ENCODE peak calls at places on chromosomes 4 and X, in four cellular contexts. U, D, E and L are unnamed samples.

GRCh38 chrX:12080265-12080664 is 58.0 kb upstream of the FRMPD4 start:
- DNase-seq in E (peak; percentile 24), U (no peak), D (peak; percentile 49), L (no peak)

GRCh38 chr4:48974979-48975640 is 11.0 kb upstream of the CWH43 start:
- DNase-seq in U (no peak), E (no peak), D (no peak), L (no peak)

GRCh38 chrX:70434914-70435586 is 9.6 kb upstream of the DLG3 start:
- DNase-seq in E (no peak), U (no peak), D (no peak), L (peak; percentile 74)

GRCh38 chr4:110586137-110586850 is 36.6 kb downstream of the PITX2 start:
- DNase-seq in U (no peak), D (peak; percentile 45), E (no peak), L (no peak)

GRCh38 chr4:157184300-157184699 is 36.2 kb upstream of the GRIA2 start:
- DNase-seq in U (no peak), D (no peak), E (no peak), L (no peak)

GRCh38 chr4:55608591-55608990 is 16.5 kb upstream of the PDCL2 start:
- DNase-seq in U (no peak), E (no peak), D (no peak), L (no peak)

GRCh38 chr4:111681751-111682150 is 463.5 kb upstream of the FAM241A start:
- DNase-seq in U (no peak), E (no peak), D (no peak), L (no peak)

GRCh38 chrX:152658302-152658701 is 20.6 kb downstream of the GABRQ start:
- DNase-seq in E (peak; percentile 15), D (no peak), U (no peak), L (no peak)

GRCh38 chr4:157172011-157172410 is 48.5 kb upstream of the GRIA2 start:
- DNase-seq in E (no peak), D (peak; percentile 1), U (no peak), L (no peak)

GRCh38 chr4:2177443-2178093 is 64.4 kb downstream of the HAUS3 start:
- DNase-seq in U (no peak), D (no peak), E (no peak), L (no peak)

GRCh38 chr4:1154126-1154522 is 18.3 kb downstream of the SPON2 start:
- DNase-seq in U (no peak), E (peak; percentile 85), D (no peak), L (no peak)

GRCh38 chr4:651884-652642 is 22.0 kb downstream of the ATP5ME start:
- DNase-seq in D (no peak), U (no peak), E (no peak), L (no peak)

GRCh38 chr4:107423677-107424405 is 296.2 kb downstream of the PAPSS1 start:
- DNase-seq in U (no peak), D (no peak), E (no peak), L (no peak)

GRCh38 chr4:37891221-37892159 is 606 bp downstream of the TBC1D1 start:
- DNase-seq in U (peak; percentile 46), E (peak; percentile 15), D (no peak), L (peak; percentile 71)

GRCh38 chr4:138875886-138876608 is 139.5 kb upstream of the NOCT start:
- DNase-seq in D (peak; percentile 67), U (no peak), E (no peak), L (no peak)

GRCh38 chr4:17142232-17142711 is 243.8 kb upstream of the LDB2 start:
- DNase-seq in E (no peak), D (no peak), U (no peak), L (no peak)

DNA sequence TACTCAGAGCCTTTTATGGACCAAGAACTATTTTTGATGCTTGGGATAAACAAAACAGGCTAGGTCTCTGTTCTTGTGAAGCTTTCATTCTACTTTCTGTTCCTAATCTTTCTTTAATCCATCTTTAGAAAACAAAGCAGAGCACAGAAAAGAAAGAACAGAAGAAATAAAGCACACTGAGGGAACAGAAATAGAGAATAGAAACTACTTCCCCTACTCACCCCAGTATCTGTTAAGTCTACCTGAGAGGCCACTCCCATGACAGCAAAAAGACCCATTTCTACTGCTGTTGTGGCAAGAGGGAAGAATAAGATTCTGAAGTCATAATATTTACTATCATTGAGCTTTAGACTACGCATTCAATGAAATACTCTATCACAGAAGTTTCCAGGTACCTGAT is 9.2 kb downstream of the RFC1 start:
- DNase-seq in D (no peak), U (no peak), E (no peak), L (no peak)
- H3K4me3 ChIP-seq in D (no peak overlapping the region), U (no peak overlapping the region), E (no peak overlapping the region), L (no peak overlapping the region)

GRCh38 chrX:85052636-85053343 is 49.1 kb downstream of the APOOL start:
- DNase-seq in E (no peak), U (no peak), D (peak; percentile 26), L (no peak)
- TF ChIP-seq CTCF in E (peak; percentile 41), U (no peak), D (peak; percentile 53), L (no peak)

GRCh38 chrX:150693782-150694574 is 782 bp downstream of the MTMR1 start:
- DNase-seq in D (peak; percentile 21), U (peak; percentile 80), E (no peak), L (peak; percentile 61)
- TF ChIP-seq POLR2A in D (no peak), U (no peak), E (no peak), L (no peak)

GRCh38 chrX:72079607-72080006 is 52.1 kb downstream of the RTL5 start:
- DNase-seq in E (no peak), D (no peak), U (no peak), L (no peak)
- H3K4me3 ChIP-seq in E (no peak overlapping the region), D (no peak overlapping the region), U (no peak overlapping the region), L (peak overlapping the region; percentile 28)

GRCh38 chrX:134525086-134525792 is 65.3 kb downstream of the HPRT1 start:
- DNase-seq in E (no peak), D (no peak), U (no peak), L (no peak)

GRCh38 chrX:134524181-134524580 is 64.2 kb downstream of the HPRT1 start:
- DNase-seq in E (no peak), U (no peak), D (no peak), L (no peak)

GRCh38 chrX:134526399-134526798 is 66.4 kb downstream of the HPRT1 start:
- DNase-seq in E (no peak), D (no peak), U (no peak), L (no peak)

GRCh38 chrX:134520860-134521390 is 61.0 kb downstream of the HPRT1 start:
- DNase-seq in D (peak; percentile 82), U (peak; percentile 23), E (peak; percentile 10), L (no peak)
- TF ChIP-seq CTCF in D (peak; percentile 69), U (peak; percentile 24), E (peak; percentile 72), L (peak; percentile 59)

GRCh38 chrX:103607385-103608304 is at the start of gene TCEAL3:
- DNase-seq in U (peak; percentile 51), D (no peak), E (no peak), L (no peak)
- TF ChIP-seq POLR2A in U (peak; percentile 37), D (peak; percentile 15), E (no peak), L (peak; percentile 26)

DNA sequence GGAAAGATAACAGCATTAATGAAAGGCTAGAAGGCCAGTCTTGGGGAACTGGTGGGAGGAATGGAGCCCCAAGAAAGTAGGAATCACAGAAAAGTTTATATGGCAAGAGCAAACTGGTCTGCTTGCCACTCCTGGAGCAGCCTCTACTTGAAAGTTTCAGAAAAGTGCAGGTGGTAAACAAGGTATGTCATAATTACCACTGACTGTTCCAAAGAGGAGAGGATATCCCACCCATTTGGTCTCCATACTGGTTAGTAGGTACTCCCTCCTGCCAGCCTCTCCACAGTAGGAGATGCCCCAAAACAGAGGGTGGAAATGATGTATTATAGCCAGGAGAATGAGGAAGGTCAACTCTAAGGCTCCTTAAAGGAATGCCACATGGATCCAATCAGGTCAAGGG is 145.1 kb downstream of the INPP4B start:
- DNase-seq in U (no peak), D (no peak), E (no peak), L (no peak)
- H3K4me3 ChIP-seq in U (no peak overlapping the region), D (no peak overlapping the region), E (no peak overlapping the region), L (no peak overlapping the region)

DNA sequence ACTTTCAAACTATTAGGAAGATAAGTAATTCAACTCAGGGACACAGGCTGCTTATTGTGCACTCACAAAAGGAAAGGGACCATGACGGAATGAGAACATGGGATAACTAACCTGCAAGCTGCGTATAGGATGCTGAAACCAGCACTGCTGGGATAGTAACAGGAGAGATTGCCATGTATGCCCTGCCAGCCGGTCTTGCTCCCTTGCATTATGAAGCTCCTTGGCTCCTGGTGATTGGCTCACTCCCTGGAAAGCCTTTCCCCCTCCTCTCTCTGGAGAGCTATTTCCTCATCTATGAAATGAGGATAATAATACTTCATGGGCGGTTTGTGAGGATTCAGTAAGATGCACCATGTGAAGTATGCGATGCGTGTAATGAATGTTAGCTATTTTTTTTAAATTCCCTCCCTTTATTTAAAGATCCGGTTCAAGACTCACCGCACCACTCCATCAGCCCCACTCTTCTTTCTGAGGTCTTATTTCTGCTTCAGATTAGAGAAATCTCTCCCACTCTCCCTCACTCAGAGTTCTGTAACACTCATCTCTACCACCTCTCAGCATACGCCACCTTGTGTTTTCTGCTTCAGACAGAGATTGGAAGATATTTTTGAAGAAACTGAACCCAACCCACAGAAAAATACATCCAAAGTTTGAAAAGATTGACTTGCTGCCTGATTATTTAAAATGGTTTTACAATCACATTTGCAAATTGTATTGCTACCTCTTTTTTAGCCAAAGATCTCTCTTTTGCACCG is 18.4 kb downstream of the MSMO1 start:
- DNase-seq in U (no peak), E (no peak), D (no peak), L (no peak)
- TF ChIP-seq CTCF in U (no peak), E (no peak), D (no peak), L (no peak)

DNA sequence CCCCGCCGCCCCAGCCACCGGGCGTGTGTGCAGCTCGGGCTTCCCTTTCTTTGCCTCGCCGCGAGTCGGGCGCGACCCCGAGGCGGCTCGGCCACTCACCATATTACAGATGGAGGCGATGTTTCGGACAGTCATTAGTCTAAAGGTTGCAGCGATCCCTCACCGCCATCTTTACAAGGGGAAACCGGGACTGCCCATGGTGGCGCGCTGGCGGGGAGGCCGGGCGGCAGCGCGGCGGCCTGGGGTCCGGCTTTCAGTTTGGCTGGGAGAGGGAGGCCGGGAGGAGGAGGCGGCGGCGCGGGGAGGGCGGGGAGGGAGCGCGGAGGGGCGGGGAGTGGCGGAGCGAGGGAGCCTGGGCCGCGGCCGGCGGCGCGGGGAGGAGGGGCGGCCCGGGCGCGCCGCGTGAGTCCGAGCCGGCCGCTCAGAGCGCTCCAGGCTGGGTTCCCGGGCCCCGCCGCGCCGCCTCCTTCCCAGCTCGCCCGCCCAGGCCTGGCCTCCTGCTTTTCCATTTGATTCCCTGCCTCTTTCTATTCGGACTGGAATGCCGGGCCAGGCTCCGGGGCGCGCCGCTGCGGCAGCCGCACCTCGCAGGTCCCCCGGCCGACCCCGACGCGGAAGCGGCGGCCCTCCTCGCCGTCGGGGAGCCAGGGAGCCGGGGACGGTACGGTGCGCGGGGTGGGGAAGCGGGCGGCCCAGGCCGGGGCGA is at the start of gene USP46:
- DNase-seq in E (peak; percentile 87), D (peak; percentile 52), U (peak; percentile 82), L (peak; percentile 60)
- TF ChIP-seq POLR2A in E (peak; percentile 56), D (peak; percentile 43), U (no peak), L (peak; percentile 65)